ENCODE peak calls at places on chromosomes 16 and 17, in four cellular contexts. One of them, this sample, is unnamed.

GRCh38 chr17:73564856-73565255 is 79.4 kb downstream of the SDK2 start:
- DNase-seq in SK-N-SH: no peak
- DNase-seq in GM12878: no peak
- DNase-seq in K562: no peak
- DNase-seq in this sample: no peak

GRCh38 chr16:74563828-74564263 is 43.1 kb downstream of the GLG1 start:
- DNase-seq in GM12878: no peak
- DNase-seq in K562: peak; percentile 12
- DNase-seq in SK-N-SH: no peak
- DNase-seq in this sample: no peak

GRCh38 chr16:82016964-82017363 is 5.7 kb upstream of the SDR42E1 start:
- DNase-seq in SK-N-SH: no peak
- DNase-seq in GM12878: no peak
- DNase-seq in K562: no peak
- DNase-seq in this sample: no peak

GRCh38 chr16:17244865-17245264 is 225.9 kb downstream of the XYLT1 start:
- DNase-seq in GM12878: no peak
- DNase-seq in SK-N-SH: no peak
- DNase-seq in K562: no peak
- DNase-seq in this sample: no peak

GRCh38 chr16:28513484-28514181 is 7.0 kb upstream of the IL27 start:
- DNase-seq in SK-N-SH: no peak
- DNase-seq in K562: no peak
- DNase-seq in GM12878: no peak
- DNase-seq in this sample: no peak

GRCh38 chr17:81865733-81866439 is 5.3 kb downstream of the ARHGDIA start:
- DNase-seq in SK-N-SH: peak; percentile 23
- DNase-seq in K562: no peak
- DNase-seq in GM12878: no peak
- DNase-seq in this sample: no peak

GRCh38 chr16:81987121-81987520 is 24.1 kb downstream of the SDR42E1 start:
- DNase-seq in GM12878: no peak
- DNase-seq in SK-N-SH: no peak
- DNase-seq in K562: no peak
- DNase-seq in this sample: no peak

GRCh38 chr17:18043491-18043890 is 4.3 kb downstream of the GID4 start:
- DNase-seq in GM12878: no peak
- DNase-seq in SK-N-SH: no peak
- DNase-seq in K562: peak; percentile 25
- DNase-seq in this sample: no peak

GRCh38 chr17:75273968-75274708 is 3.1 kb upstream of the MIF4GD start:
- DNase-seq in SK-N-SH: peak; percentile 50
- DNase-seq in K562: peak; percentile 9
- DNase-seq in GM12878: no peak
- DNase-seq in this sample: no peak

GRCh38 chr16:59274141-59274540 is 540.0 kb upstream of the GOT2 start:
- DNase-seq in GM12878: no peak
- DNase-seq in K562: no peak
- DNase-seq in SK-N-SH: no peak
- DNase-seq in this sample: no peak

GRCh38 chr17:56678249-56679144 is 85.0 kb downstream of the NOG start:
- DNase-seq in SK-N-SH: peak; percentile 58
- DNase-seq in GM12878: no peak
- DNase-seq in K562: no peak
- DNase-seq in this sample: no peak

GRCh38 chr17:63358111-63358839 is 87.8 kb downstream of the CYB561 start:
- DNase-seq in K562: no peak
- DNase-seq in GM12878: no peak
- DNase-seq in SK-N-SH: peak; percentile 39
- DNase-seq in this sample: no peak

GRCh38 chr16:84308120-84308519 is 13.4 kb downstream of the WFDC1 start:
- DNase-seq in GM12878: no peak
- DNase-seq in K562: peak; percentile 57
- DNase-seq in SK-N-SH: peak; percentile 83
- DNase-seq in this sample: peak; percentile 86

GRCh38 chr16:80144191-80144590 is 396.6 kb upstream of the DYNLRB2 start:
- DNase-seq in SK-N-SH: no peak
- DNase-seq in GM12878: peak; percentile 72
- DNase-seq in K562: no peak
- DNase-seq in this sample: no peak

GRCh38 chr17:4479982-4480751 is 18.5 kb upstream of the SPNS2 start:
- DNase-seq in SK-N-SH: no peak
- DNase-seq in K562: no peak
- DNase-seq in GM12878: no peak
- DNase-seq in this sample: no peak

GRCh38 chr17:60743812-60744211 is 66.2 kb downstream of the BCAS3 start:
- DNase-seq in K562: no peak
- DNase-seq in GM12878: no peak
- DNase-seq in SK-N-SH: no peak
- DNase-seq in this sample: no peak

GRCh38 chr17:17305282-17305801 is 2.2 kb downstream of the NT5M start:
- DNase-seq in K562: peak; percentile 38
- DNase-seq in GM12878: peak; percentile 50
- DNase-seq in SK-N-SH: peak; percentile 73
- DNase-seq in this sample: no peak

GRCh38 chr16:17266606-17267313 is 204.0 kb downstream of the XYLT1 start:
- DNase-seq in K562: no peak
- DNase-seq in GM12878: no peak
- DNase-seq in SK-N-SH: no peak
- DNase-seq in this sample: no peak

GRCh38 chr16:46789075-46789474 is 40.9 kb upstream of the MYLK3 start:
- DNase-seq in K562: no peak
- DNase-seq in SK-N-SH: no peak
- DNase-seq in GM12878: no peak
- DNase-seq in this sample: no peak

GRCh38 chr17:15340966-15341365 is 431 bp downstream of the TEKT3 start:
- DNase-seq in SK-N-SH: peak; percentile 41
- DNase-seq in K562: no peak
- DNase-seq in GM12878: no peak
- DNase-seq in this sample: no peak

GRCh38 chr17:67386965-67387551 is 10.0 kb downstream of the PITPNC1 start:
- DNase-seq in K562: peak; percentile 67
- DNase-seq in GM12878: no peak
- DNase-seq in SK-N-SH: peak; percentile 86
- DNase-seq in this sample: peak; percentile 91

GRCh38 chr17:78263063-78263735 is 31.8 kb downstream of the TMEM235 start:
- DNase-seq in GM12878: no peak
- DNase-seq in K562: peak; percentile 68
- DNase-seq in SK-N-SH: peak; percentile 90
- DNase-seq in this sample: no peak

GRCh38 chr17:66406701-66407644 is 104.6 kb downstream of the PRKCA start:
- DNase-seq in K562: no peak
- DNase-seq in GM12878: no peak
- DNase-seq in SK-N-SH: no peak
- DNase-seq in this sample: no peak

GRCh38 chr17:34171245-34171818 is 83.8 kb upstream of the CCL2 start:
- DNase-seq in SK-N-SH: peak; percentile 62
- DNase-seq in GM12878: no peak
- DNase-seq in K562: peak; percentile 84
- DNase-seq in this sample: peak; percentile 82
- TF ChIP-seq NRF1 in SK-N-SH: no peak
- TF ChIP-seq NRF1 in GM12878: no peak
- TF ChIP-seq NRF1 in K562: no peak
- TF ChIP-seq NRF1 in this sample: no peak

GRCh38 chr16:29899516-29900101 is at the start of gene SEZ6L2:
- DNase-seq in GM12878: no peak
- DNase-seq in K562: peak; percentile 93
- DNase-seq in SK-N-SH: peak; percentile 95
- DNase-seq in this sample: peak; percentile 86
- TF ChIP-seq NRF1 in GM12878: no peak
- TF ChIP-seq NRF1 in K562: no peak
- TF ChIP-seq NRF1 in SK-N-SH: no peak
- TF ChIP-seq NRF1 in this sample: no peak

GRCh38 chr16:72721981-72722380 is 325.9 kb downstream of the ZFHX3 start:
- DNase-seq in K562: no peak
- DNase-seq in GM12878: no peak
- DNase-seq in SK-N-SH: no peak
- DNase-seq in this sample: no peak
- TF ChIP-seq NRF1 in K562: no peak
- TF ChIP-seq NRF1 in GM12878: no peak
- TF ChIP-seq NRF1 in SK-N-SH: no peak
- TF ChIP-seq NRF1 in this sample: no peak

GRCh38 chr16:2029350-2029749 is 2.6 kb downstream of the NHERF2 start:
- DNase-seq in K562: no peak
- DNase-seq in SK-N-SH: no peak
- DNase-seq in GM12878: no peak
- DNase-seq in this sample: no peak
- TF ChIP-seq NRF1 in K562: no peak
- TF ChIP-seq NRF1 in SK-N-SH: no peak
- TF ChIP-seq NRF1 in GM12878: no peak
- TF ChIP-seq NRF1 in this sample: no peak

GRCh38 chr16:3744018-3744417 is 26.7 kb upstream of the TRAP1 start:
- DNase-seq in SK-N-SH: no peak
- DNase-seq in GM12878: no peak
- DNase-seq in K562: no peak
- DNase-seq in this sample: no peak
- TF ChIP-seq NRF1 in SK-N-SH: no peak
- TF ChIP-seq NRF1 in GM12878: no peak
- TF ChIP-seq NRF1 in K562: no peak
- TF ChIP-seq NRF1 in this sample: no peak

DNA sequence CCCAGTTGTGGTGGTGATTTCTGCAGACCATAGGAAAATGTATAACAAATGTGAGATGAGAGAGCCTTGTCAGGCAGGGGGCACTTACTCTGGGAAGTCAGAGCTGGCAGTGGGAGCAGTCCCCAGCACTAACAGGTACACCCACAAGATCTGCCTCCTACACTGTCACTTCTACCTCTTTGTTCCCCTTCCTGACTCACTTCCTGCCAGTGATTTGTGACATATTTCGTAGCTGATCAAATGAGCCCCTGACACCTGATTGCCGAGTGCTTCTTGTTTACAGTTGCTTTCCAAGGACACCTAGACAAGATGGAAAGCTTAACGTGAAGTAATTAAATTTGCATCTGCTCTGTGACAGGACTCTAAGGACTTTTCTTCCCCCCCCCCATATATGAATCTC is 40.5 kb downstream of the FTO start:
- DNase-seq in GM12878: no peak
- DNase-seq in K562: no peak
- DNase-seq in SK-N-SH: no peak
- DNase-seq in this sample: no peak
- TF ChIP-seq NRF1 in GM12878: no peak
- TF ChIP-seq NRF1 in K562: no peak
- TF ChIP-seq NRF1 in SK-N-SH: no peak
- TF ChIP-seq NRF1 in this sample: no peak

GRCh38 chr17:19384723-19385391 is 2.1 kb downstream of the MFAP4 start:
- DNase-seq in GM12878: no peak
- DNase-seq in K562: peak; percentile 33
- DNase-seq in SK-N-SH: peak; percentile 84
- DNase-seq in this sample: no peak
- TF ChIP-seq NRF1 in GM12878: no peak
- TF ChIP-seq NRF1 in K562: no peak
- TF ChIP-seq NRF1 in SK-N-SH: no peak
- TF ChIP-seq NRF1 in this sample: no peak

This sample was measured in H1.